ENCODE peak calls at places on chromosome 2, in six cellular contexts. A, J, G, N, P and I are unnamed samples.

GRCh38 chr2:231124833-231125232 is at the start of gene HTR2B:
- DNase-seq in A (no peak), J (peak; percentile 17), G (no peak), N (no peak), P (no peak), I (no peak)

GRCh38 chr2:171056307-171056706 is 104.4 kb downstream of the TLK1 start:
- DNase-seq in A (no peak), J (no peak), G (no peak), N (no peak), P (no peak), I (no peak)

GRCh38 chr2:227933891-227934290 is 62.5 kb downstream of the DAW1 start:
- DNase-seq in A (no peak), J (no peak), G (no peak), N (no peak), P (no peak), I (no peak)

GRCh38 chr2:15770606-15771005 is 169.7 kb upstream of the MYCN start:
- DNase-seq in A (no peak), J (no peak), G (no peak), N (no peak), P (no peak), I (no peak)

GRCh38 chr2:83944174-83944573 is 514.9 kb downstream of the SUCLG1 start:
- DNase-seq in A (no peak), J (peak; percentile 27), G (no peak), N (no peak), P (no peak), I (no peak)

GRCh38 chr2:71694501-71695234 is 241.3 kb downstream of the DYSF start:
- DNase-seq in A (no peak), J (peak; percentile 82), G (no peak), N (no peak), P (peak; percentile 20), I (no peak)

GRCh38 chr2:201203916-201204654 is 21.1 kb downstream of the CASP10 start:
- DNase-seq in A (no peak), J (no peak), G (no peak), N (no peak), P (no peak), I (no peak)

GRCh38 chr2:95207111-95207961 is at the start of gene ZNF892:
- DNase-seq in A (peak; percentile 89), J (peak; percentile 97), G (peak; percentile 66), N (peak; percentile 92), P (peak; percentile 96), I (peak; percentile 65)

GRCh38 chr2:28359222-28360065 is 33.2 kb upstream of the FOSL2 start:
- DNase-seq in A (peak; percentile 79), J (no peak), G (peak; percentile 69), N (no peak), P (peak; percentile 70), I (peak; percentile 81)

GRCh38 chr2:71952572-71953188 is 195.0 kb downstream of the CYP26B1 start:
- DNase-seq in A (no peak), J (no peak), G (no peak), N (peak; percentile 49), P (no peak), I (no peak)

GRCh38 chr2:45494275-45494977 is 116.6 kb downstream of the SRBD1 start:
- DNase-seq in A (no peak), J (peak; percentile 86), G (no peak), N (peak; percentile 32), P (no peak), I (no peak)

GRCh38 chr2:98479959-98480524 is 35.4 kb downstream of the INPP4A start:
- DNase-seq in A (peak; percentile 47), J (peak; percentile 30), G (no peak), N (peak; percentile 40), P (peak; percentile 88), I (peak; percentile 27)

GRCh38 chr2:174901075-174901474 is 104.1 kb downstream of the CHN1 start:
- DNase-seq in A (no peak), J (no peak), G (no peak), N (no peak), P (no peak), I (no peak)
- H3K4me3 ChIP-seq in A (no peak overlapping the region), J (no peak overlapping the region), G (no peak overlapping the region), N (no peak overlapping the region), P (no peak overlapping the region), I (peak overlapping the region; percentile 6)

GRCh38 chr2:43043471-43043870 is 182.9 kb downstream of the ZFP36L2 start:
- DNase-seq in A (no peak), J (no peak), G (no peak), N (no peak), P (no peak), I (no peak)

GRCh38 chr2:43041167-43041566 is 185.2 kb downstream of the ZFP36L2 start:
- DNase-seq in A (no peak), J (no peak), G (no peak), N (no peak), P (no peak), I (no peak)

GRCh38 chr2:43039376-43040080 is 186.9 kb downstream of the ZFP36L2 start:
- DNase-seq in A (no peak), J (no peak), G (no peak), N (no peak), P (no peak), I (no peak)

GRCh38 chr2:43040084-43040854 is 186.1 kb downstream of the ZFP36L2 start:
- DNase-seq in A (no peak), J (no peak), G (no peak), N (no peak), P (no peak), I (no peak)

DNA sequence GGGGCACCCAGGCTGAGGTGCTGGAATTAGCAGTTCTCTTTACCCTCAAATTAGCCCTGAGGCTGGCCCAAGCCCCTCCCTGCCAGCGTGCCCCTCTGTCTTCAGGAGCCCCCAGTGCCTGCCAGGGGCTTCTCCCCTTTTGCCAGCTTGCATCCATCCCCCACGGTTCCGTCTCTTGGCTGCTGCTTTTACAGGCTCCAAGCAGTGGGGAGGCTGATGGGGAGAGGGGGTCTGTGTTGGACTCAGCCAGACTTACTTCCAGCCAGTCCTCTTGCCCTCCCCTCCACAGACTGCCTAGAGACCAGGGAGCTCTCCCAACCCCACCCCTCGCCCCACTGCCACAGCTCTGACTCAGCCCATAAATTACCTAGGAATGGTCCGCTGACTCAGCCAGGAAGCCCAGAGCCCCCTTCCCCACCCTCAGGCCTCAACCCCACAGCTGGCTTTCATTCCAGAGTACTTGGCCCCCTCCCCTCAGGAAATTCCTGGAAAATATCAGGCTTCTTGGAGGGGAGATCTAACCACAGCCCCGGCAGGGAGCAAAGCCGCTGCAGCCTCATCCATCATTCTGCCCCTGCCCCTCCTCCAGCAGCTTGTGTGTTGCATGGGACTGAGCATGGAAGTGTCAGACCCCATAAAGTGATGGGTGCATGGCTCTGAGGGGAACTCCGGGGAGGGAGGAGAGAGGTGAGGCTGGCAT is 184.6 kb downstream of the ZFP36L2 start:
- DNase-seq in A (peak; percentile 45), J (peak; percentile 57), G (no peak), N (peak; percentile 38), P (no peak), I (no peak)
- H3K4me1 ChIP-seq in A (peaks cover 35% of the 10 kb centered on the region), J (peaks cover 9% of the 10 kb centered on the region), G (peaks cover 21% of the 10 kb centered on the region), N (no peaks in the 10 kb centered on the region), P (peaks cover 11% of the 10 kb centered on the region), I (no peaks in the 10 kb centered on the region)

GRCh38 chr2:149038442-149039212 is at the start of gene LYPD6B:
- DNase-seq in A (no peak), J (peak; percentile 79), G (no peak), N (peak; percentile 69), P (peak; percentile 43), I (no peak)
- H3K4me3 ChIP-seq in A (no peak within 1 kb of the TSS), J (peak within 1 kb of the TSS; percentile 68), G (no peak within 1 kb of the TSS), N (peak within 1 kb of the TSS; percentile 55), P (peak within 1 kb of the TSS; percentile 4), I (no peak within 1 kb of the TSS)

GRCh38 chr2:219410390-219410789 is 7.8 kb upstream of the DES start:
- DNase-seq in A (no peak), J (no peak), G (no peak), N (no peak), P (no peak), I (no peak)

GRCh38 chr2:219406861-219407230 is 11.3 kb upstream of the DES start:
- DNase-seq in A (no peak), J (no peak), G (no peak), N (no peak), P (peak; percentile 79), I (no peak)

GRCh38 chr2:219405958-219406860 is 12.0 kb upstream of the DES start:
- DNase-seq in A (no peak), J (no peak), G (no peak), N (no peak), P (no peak), I (no peak)

GRCh38 chr2:219408101-219409030 is 9.8 kb upstream of the DES start:
- DNase-seq in A (no peak), J (no peak), G (no peak), N (no peak), P (peak; percentile 45), I (no peak)

GRCh38 chr2:219409619-219410018 is 8.6 kb upstream of the DES start:
- DNase-seq in A (no peak), J (no peak), G (no peak), N (no peak), P (no peak), I (no peak)
- H3K4me1 ChIP-seq in A (no peaks in the 10 kb centered on the region), J (peaks cover 5% of the 10 kb centered on the region), G (no peaks in the 10 kb centered on the region), N (no peaks in the 10 kb centered on the region), P (peaks cover 4% of the 10 kb centered on the region), I (no peaks in the 10 kb centered on the region)

GRCh38 chr2:88350262-88350640 is 102.2 kb downstream of the FOXI3 start:
- DNase-seq in A (no peak), J (no peak), G (no peak), N (no peak), P (no peak), I (no peak)
- H3K4me3 ChIP-seq in A (no peak overlapping the region), J (peak overlapping the region; percentile 56), G (peak overlapping the region; percentile 45), N (peak overlapping the region; percentile 18), P (peak overlapping the region; percentile 34), I (no peak overlapping the region)

GRCh38 chr2:199160677-199161465 is 296.9 kb downstream of the SATB2 start:
- DNase-seq in A (no peak), J (no peak), G (no peak), N (no peak), P (no peak), I (no peak)

GRCh38 chr2:199163901-199164300 is 293.8 kb downstream of the SATB2 start:
- DNase-seq in A (no peak), J (no peak), G (no peak), N (no peak), P (no peak), I (no peak)

GRCh38 chr2:199160081-199160480 is 297.7 kb downstream of the SATB2 start:
- DNase-seq in A (no peak), J (no peak), G (no peak), N (no peak), P (no peak), I (no peak)
- H3K4me1 ChIP-seq in A (no peaks in the 10 kb centered on the region), J (peaks cover 13% of the 10 kb centered on the region), G (no peaks in the 10 kb centered on the region), N (no peaks in the 10 kb centered on the region), P (no peaks in the 10 kb centered on the region), I (no peaks in the 10 kb centered on the region)

DNA sequence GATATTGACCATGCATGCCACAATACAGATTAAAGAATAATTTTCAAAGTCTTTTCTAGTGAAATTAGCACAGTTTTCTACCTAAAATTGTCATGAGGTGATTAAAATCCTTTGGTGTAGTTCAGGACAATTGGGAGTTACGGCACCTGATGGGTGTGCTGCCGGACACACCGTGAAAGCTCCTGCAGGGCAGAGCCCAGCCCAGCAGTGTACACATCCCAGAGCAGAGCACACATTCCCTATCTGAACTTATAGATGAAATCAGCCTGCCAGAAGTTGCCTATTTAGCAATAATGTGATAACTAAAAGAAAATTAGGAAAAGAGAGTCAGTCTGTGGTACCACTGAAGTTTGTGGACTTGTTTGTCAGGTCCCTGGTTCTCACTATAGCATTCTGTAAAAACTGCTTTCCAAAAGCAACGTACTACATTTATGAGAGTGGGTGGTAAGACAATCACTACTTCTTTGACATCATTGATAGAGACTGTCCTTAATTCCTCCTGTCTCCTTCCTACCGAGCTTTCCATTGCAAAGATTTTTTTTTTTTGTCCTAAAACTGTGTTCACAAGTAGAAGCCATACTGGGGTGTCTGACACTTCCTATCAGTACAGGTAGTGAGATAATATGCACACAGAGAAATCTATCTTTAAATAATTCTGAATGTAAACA is 3.4 kb downstream of the CYTIP start:
- DNase-seq in A (no peak), J (no peak), G (no peak), N (no peak), P (no peak), I (no peak)
- H3K4me3 ChIP-seq in A (no peak overlapping the region), J (no peak overlapping the region), G (peak overlapping the region; percentile 80), N (no peak overlapping the region), P (peak overlapping the region; percentile 14), I (peak overlapping the region; percentile 80)